ENCODE peak calls at places on chromosomes 16 and 17, in four cellular contexts. I, X, W and M are unnamed samples.

GRCh38 chr17:43676471-43676870 is 14.7 kb upstream of the MEOX1 start:
- DNase-seq in I (no peak), X (no peak), W (no peak), M (no peak)

GRCh38 chr16:15034266-15035162 is 21.4 kb downstream of the NTAN1 start:
- DNase-seq in I (no peak), X (no peak), W (no peak), M (no peak)

GRCh38 chr17:2386400-2387085 is 14.3 kb downstream of the MNT start:
- DNase-seq in X (no peak), I (no peak), W (no peak), M (no peak)

GRCh38 chr16:60166111-60166510 is 1432.0 kb upstream of the GOT2 start:
- DNase-seq in X (no peak), I (no peak), W (no peak), M (no peak)

GRCh38 chr16:79253100-79253631 is 347.4 kb downstream of the MAF start:
- DNase-seq in W (no peak), X (no peak), I (no peak), M (no peak)

GRCh38 chr16:26951950-26952349 is 114.8 kb upstream of the C16orf82 start:
- DNase-seq in X (no peak), I (peak; percentile 18), W (no peak), M (peak; percentile 6)

GRCh38 chr16:66107661-66108060 is 258.8 kb upstream of the CDH5 start:
- DNase-seq in X (no peak), W (no peak), I (peak; percentile 93), M (no peak)

GRCh38 chr17:69335018-69335417 is 8.1 kb upstream of the ABCA5 start:
- DNase-seq in W (no peak), X (no peak), I (peak; percentile 60), M (peak; percentile 76)

GRCh38 chr17:17725853-17726720 is 44.8 kb downstream of the RAI1 start:
- DNase-seq in W (no peak), X (no peak), I (no peak), M (peak; percentile 26)

GRCh38 chr17:51507444-51507843 is 247.1 kb downstream of the UTP18 start:
- DNase-seq in I (no peak), W (no peak), X (no peak), M (no peak)

GRCh38 chr16:48446534-48446920 is 61.3 kb upstream of the SIAH1 start:
- DNase-seq in W (no peak), I (no peak), X (no peak), M (no peak)

GRCh38 chr16:50473375-50473945 is 74.7 kb upstream of the NKD1 start:
- DNase-seq in X (no peak), I (no peak), W (no peak), M (peak; percentile 31)

GRCh38 chr16:51556694-51557327 is 405.7 kb upstream of the SALL1 start:
- DNase-seq in I (peak; percentile 96), X (no peak), W (no peak), M (no peak)

GRCh38 chr17:37135581-37135980 is 186.8 kb downstream of the AATF start:
- DNase-seq in W (no peak), I (no peak), X (no peak), M (no peak)

GRCh38 chr17:8588877-8589276 is 41.6 kb downstream of the MYH10 start:
- DNase-seq in X (no peak), W (no peak), I (no peak), M (no peak)

GRCh38 chr16:50273888-50274770 is 7.8 kb downstream of the ADCY7 start:
- DNase-seq in I (no peak), X (no peak), W (no peak), M (no peak)

GRCh38 chr16:83802559-83802958 is 5.2 kb upstream of the HSBP1 start:
- DNase-seq in I (no peak), X (no peak), W (no peak), M (no peak)

GRCh38 chr17:66941773-66942452 is 22.6 kb upstream of the CACNG4 start:
- DNase-seq in W (no peak), I (no peak), X (no peak), M (no peak)

GRCh38 chr16:166375-167116 is 768 bp downstream of the HBM start:
- DNase-seq in I (no peak), W (no peak), X (no peak), M (no peak)

GRCh38 chr17:47315451-47316266 is 8.1 kb upstream of the EFCAB13 start:
- DNase-seq in I (peak; percentile 99), W (no peak), X (peak; percentile 24), M (peak; percentile 69)

GRCh38 chr17:41322903-41323895 is 7.7 kb upstream of the KRTAP17-1 start:
- DNase-seq in I (no peak), X (no peak), W (no peak), M (peak; percentile 14)

GRCh38 chr17:35046740-35047283 is 16.7 kb downstream of the RFFL start:
- DNase-seq in W (no peak), X (no peak), I (peak; percentile 47), M (no peak)

GRCh38 chr17:46733837-46734516 is 84.5 kb downstream of the WNT3 start:
- DNase-seq in W (no peak), X (no peak), I (peak; percentile 69), M (no peak)

GRCh38 chr17:78659546-78659945 is 82.3 kb upstream of the DNAH17 start:
- DNase-seq in W (no peak), I (no peak), X (no peak), M (no peak)

GRCh38 chr16:24524855-24525652 is 14.3 kb upstream of the RBBP6 start:
- DNase-seq in I (no peak), W (no peak), X (no peak), M (no peak)

GRCh38 chr16:87171723-87172122 is 145.5 kb downstream of the C16orf95 start:
- DNase-seq in X (no peak), I (no peak), W (no peak), M (no peak)
- H3K23ac ChIP-seq in X (peak overlapping the region; percentile 86), I (no peak overlapping the region), W (no peak overlapping the region), M (no peak overlapping the region)

DNA sequence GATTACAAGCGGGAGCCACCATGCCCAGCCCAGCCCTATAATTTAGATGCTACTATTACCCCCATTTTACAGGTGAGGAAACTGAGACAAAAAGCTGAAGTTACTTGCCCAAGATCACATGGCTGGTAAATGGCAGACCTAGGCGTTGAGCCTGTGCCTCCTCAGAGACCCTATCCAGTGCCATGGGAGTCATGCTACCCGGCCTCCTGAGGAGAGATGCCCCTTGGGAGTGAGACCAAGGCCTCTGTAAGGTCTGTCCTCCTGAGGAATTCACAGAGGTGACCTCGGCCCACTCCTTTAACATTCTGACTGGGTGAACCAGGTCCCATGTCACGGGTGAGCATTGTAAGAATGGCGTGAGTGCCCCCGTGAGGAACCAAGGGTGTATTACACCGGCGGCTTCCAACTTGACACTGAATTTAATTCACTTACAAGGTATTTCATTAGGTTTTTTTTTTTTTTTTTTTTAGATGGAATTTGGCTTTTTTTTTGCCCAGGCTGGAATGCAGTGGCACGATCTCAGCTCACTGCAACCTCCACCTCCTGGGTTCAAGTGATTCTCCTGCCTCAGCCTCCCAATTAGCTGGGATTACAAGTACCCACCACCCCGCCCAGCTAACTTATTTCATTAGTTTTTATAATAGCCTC is 95.7 kb downstream of the ABCC6 start:
- DNase-seq in X (peak; percentile 66), I (peak; percentile 66), W (peak; percentile 88), M (peak; percentile 92)
- H2BK120ac ChIP-seq in X (no peak overlapping the region), I (no peak overlapping the region), W (no peak overlapping the region), M (no peak overlapping the region)

DNA sequence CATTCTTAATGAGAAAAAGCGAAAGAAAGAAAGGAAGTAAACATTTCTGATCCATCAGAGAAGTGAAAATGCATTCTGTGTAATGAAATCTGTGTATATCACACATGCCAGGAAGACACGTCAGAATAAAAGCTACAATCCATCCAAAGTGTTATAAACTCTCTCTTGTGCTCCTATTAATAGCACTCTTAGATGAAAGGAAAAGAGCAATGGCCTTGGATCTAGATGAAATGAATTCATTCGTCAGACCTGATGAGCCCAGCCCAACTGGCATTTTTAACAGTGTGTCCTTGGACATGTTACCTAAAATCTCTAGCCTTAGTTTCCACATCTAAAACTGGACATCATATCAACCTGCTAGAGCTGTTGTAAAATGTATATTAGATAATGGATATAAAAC is 885.5 kb downstream of the CDH11 start:
- DNase-seq in W (no peak), X (no peak), I (peak; percentile 10), M (no peak)
- H3K4me2 ChIP-seq in W (no peak overlapping the region), X (no peak overlapping the region), I (no peak overlapping the region), M (no peak overlapping the region)

DNA sequence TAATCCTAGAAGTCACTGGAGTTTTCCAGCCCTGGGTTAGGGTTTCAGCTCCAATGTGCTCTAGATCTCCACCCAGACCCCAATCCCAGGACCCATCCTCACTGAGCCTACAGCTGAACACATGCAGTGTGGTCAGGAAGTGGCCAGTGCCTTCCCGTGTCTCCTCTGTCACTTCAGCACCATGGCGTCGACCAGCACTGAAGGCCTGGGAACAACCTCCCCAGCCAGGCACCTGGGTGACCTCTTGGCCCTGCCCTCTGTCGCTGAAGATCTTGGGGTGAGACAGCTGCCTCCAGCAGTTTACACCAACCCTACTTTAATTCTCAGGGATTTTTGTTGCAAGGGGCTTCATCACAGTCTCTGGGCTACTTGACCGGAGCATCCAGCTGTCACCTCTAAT is 17.9 kb upstream of the GSG1L start:
- DNase-seq in X (no peak), W (no peak), I (no peak), M (no peak)
- H3K23ac ChIP-seq in X (no peak overlapping the region), W (no peak overlapping the region), I (no peak overlapping the region), M (no peak overlapping the region)

GRCh38 chr17:13204607-13205237 is 186.9 kb upstream of the ELAC2 start:
- DNase-seq in I (no peak), W (no peak), X (no peak), M (peak; percentile 34)
- H2BK120ac ChIP-seq in I (no peak overlapping the region), W (no peak overlapping the region), X (no peak overlapping the region), M (no peak overlapping the region)

DNA sequence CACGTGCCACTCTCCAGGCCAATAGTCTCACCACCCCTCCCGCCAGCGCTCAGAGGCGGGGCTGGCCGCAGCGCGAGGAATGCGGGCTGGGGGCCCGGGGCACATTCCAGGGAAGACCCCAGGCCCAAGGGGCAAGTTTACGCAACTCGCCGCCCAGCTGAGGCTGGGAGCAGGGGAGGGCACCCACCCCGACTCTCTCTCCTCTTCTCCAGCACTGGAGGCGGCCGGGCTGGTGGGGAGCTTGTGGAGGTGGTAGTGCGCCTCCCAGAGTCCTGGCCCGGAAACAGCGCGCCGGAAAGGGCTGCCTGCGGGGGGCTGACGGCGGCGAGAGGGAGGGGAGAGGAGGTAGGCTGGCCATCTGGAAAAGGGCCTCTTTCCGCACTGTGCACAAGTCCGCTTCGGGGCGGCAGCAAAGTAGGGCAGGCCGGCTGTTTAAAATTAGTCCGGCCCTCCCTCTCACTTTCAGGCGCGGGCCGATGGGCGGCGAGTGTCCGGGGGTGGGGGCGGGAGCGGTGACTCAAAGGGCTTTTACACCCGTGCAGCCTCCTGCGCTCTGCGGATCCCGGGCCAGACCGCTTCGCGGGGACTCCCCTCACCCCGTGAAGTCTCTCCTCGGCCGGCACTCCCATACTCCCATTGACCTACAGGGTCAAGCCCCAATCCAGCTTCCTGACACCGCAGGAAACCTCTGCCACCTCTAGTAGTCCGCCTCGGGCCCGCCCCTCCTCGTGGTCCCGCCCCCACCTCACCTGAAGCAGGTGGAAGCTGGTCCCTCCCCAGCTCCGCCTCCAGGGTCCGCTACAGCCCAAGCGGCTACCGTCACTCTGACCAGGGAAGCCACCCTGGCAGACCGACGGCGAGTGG is 968 bp downstream of the FHOD1 start:
- DNase-seq in X (peak; percentile 78), I (peak; percentile 85), W (peak; percentile 93), M (peak; percentile 94)
- H3K4me2 ChIP-seq in X (peak overlapping the region; percentile 98), I (peak overlapping the region; percentile 69), W (peak overlapping the region; percentile 95), M (peak overlapping the region; percentile 65)

DNA sequence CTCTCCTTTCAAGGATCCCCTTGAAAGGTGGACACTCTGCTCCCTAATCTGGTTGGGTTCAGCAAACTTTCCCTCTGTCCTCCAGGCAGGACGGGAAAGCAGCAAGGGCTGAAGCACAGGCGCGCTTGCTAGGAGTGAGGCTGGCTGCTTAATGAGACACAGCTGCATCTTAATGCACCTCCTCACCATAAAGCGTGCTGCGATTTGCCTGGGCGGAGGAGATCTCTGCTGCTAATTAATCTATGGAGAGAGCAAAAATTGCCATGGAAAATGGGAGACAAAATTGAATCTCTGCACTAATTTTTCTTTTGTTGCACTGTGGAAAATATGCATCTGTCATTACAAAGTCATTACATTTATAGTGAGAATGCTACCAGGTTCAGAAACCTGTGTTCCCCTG is 43.3 kb upstream of the BCAR1 start:
- DNase-seq in I (no peak), W (no peak), X (no peak), M (no peak)
- H3K23ac ChIP-seq in I (no peak overlapping the region), W (no peak overlapping the region), X (no peak overlapping the region), M (no peak overlapping the region)